ENCODE peak calls at places on chromosomes 6 and 20, in seven cellular contexts. N, R, B, J, W, V and I are unnamed samples.

GRCh38 chr6:113858605-113859348 is 1.6 kb downstream of the MARCKS start:
- ATAC-seq in W (peak; percentile 79), R (peak; percentile 91), V (peak; percentile 83), J (peak; percentile 83), N (peak; percentile 91), B (peak; percentile 90), I (peak; percentile 90)

GRCh38 chr6:133854167-133854632 is 34.7 kb upstream of the TCF21 start:
- ATAC-seq in V (no peak), R (no peak), N (peak; percentile 20), B (no peak), W (peak; percentile 81), J (no peak), I (no peak)

GRCh38 chr20:45037050-45037449 is 63.9 kb downstream of the KCNS1 start:
- ATAC-seq in N (no peak), J (no peak), B (peak; percentile 54), V (no peak), R (no peak), W (no peak), I (no peak)

GRCh38 chr6:156912431-156912830 is 135.3 kb downstream of the ARID1B start:
- ATAC-seq in V (peak; percentile 28), R (no peak), J (no peak), B (peak; percentile 77), N (no peak), W (peak; percentile 49), I (no peak)

GRCh38 chr6:111030008-111031006 is 48.5 kb downstream of the RPF2 start:
- ATAC-seq in N (peak; percentile 72), J (no peak), V (no peak), B (no peak), R (peak; percentile 49), W (peak; percentile 24), I (peak; percentile 61)

GRCh38 chr20:53028337-53029007 is 56.3 kb downstream of the TSHZ2 start:
- ATAC-seq in V (no peak), W (no peak), B (no peak), R (no peak), N (no peak), J (no peak), I (no peak)

GRCh38 chr20:62496525-62497218 is 20.9 kb upstream of the GATA5 start:
- ATAC-seq in J (peak; percentile 59), V (peak; percentile 62), N (peak; percentile 70), R (peak; percentile 56), W (peak; percentile 88), B (peak; percentile 80), I (no peak)

GRCh38 chr6:13553646-13554045 is 20.8 kb upstream of the SIRT5 start:
- ATAC-seq in V (no peak), J (peak; percentile 27), B (no peak), R (no peak), N (no peak), W (no peak), I (no peak)

GRCh38 chr20:3613821-3614440 is 49.3 kb downstream of the GFRA4 start:
- ATAC-seq in W (peak; percentile 38), R (no peak), J (no peak), N (no peak), V (no peak), B (no peak), I (no peak)

GRCh38 chr20:32908334-32909292 is 49.9 kb downstream of the EFCAB8 start:
- ATAC-seq in N (peak; percentile 5), W (no peak), R (no peak), V (no peak), B (no peak), J (no peak), I (no peak)

GRCh38 chr20:4667371-4667773 is 54.3 kb upstream of the PRND start:
- ATAC-seq in W (no peak), J (no peak), R (no peak), B (no peak), V (no peak), N (no peak), I (no peak)

GRCh38 chr6:132135409-132135808 is 184.2 kb upstream of the CCN2 start:
- ATAC-seq in V (no peak), N (no peak), R (no peak), W (no peak), J (no peak), B (no peak), I (no peak)

GRCh38 chr6:2630362-2630761 is 120.4 kb downstream of the MYLK4 start:
- ATAC-seq in V (no peak), B (no peak), W (no peak), R (peak; percentile 35), N (peak; percentile 47), J (peak; percentile 55), I (peak; percentile 6)

GRCh38 chr6:123062645-123063044 is 66.6 kb downstream of the CLVS2 start:
- ATAC-seq in J (no peak), R (no peak), V (no peak), B (no peak), N (no peak), W (peak; percentile 72), I (no peak)

GRCh38 chr20:20711413-20711812 is 1.0 kb downstream of the RALGAPA2 start:
- ATAC-seq in B (no peak), N (peak; percentile 7), V (peak; percentile 22), J (no peak), W (no peak), R (no peak), I (no peak)

GRCh38 chr6:70668499-70668812 is 773 bp downstream of the SMAP1 start:
- ATAC-seq in W (no peak), B (no peak), R (no peak), N (peak; percentile 77), J (no peak), V (no peak), I (no peak)

GRCh38 chr6:99189823-99190721 is 159.4 kb downstream of the FAXC start:
- ATAC-seq in B (no peak), W (no peak), V (peak; percentile 96), R (no peak), J (no peak), N (no peak), I (no peak)

GRCh38 chr6:165594584-165595333 is 68.3 kb downstream of the PDE10A start:
- ATAC-seq in N (no peak), B (no peak), W (no peak), R (no peak), J (no peak), V (no peak), I (no peak)

GRCh38 chr6:13354331-13355042 is 26.1 kb upstream of the TBC1D7 start:
- ATAC-seq in J (no peak), V (no peak), B (peak; percentile 70), N (no peak), R (peak; percentile 21), W (no peak), I (no peak)

GRCh38 chr6:136014454-136015421 is 163.2 kb downstream of the PDE7B start:
- ATAC-seq in J (no peak), W (no peak), R (no peak), N (no peak), V (no peak), B (no peak), I (no peak)

GRCh38 chr6:119347466-119348307 is 1.9 kb downstream of the MAN1A1 start:
- ATAC-seq in B (peak; percentile 33), R (no peak), W (no peak), N (peak; percentile 19), V (peak; percentile 54), J (no peak), I (no peak)

GRCh38 chr6:95572098-95572497 is 5.2 kb upstream of the MANEA start:
- ATAC-seq in J (no peak), B (peak; percentile 67), W (no peak), N (no peak), V (peak; percentile 9), R (no peak), I (no peak)

GRCh38 chr6:116385462-116385807 is 14.7 kb downstream of the DSE start:
- ATAC-seq in N (no peak), B (no peak), J (no peak), W (no peak), V (peak; percentile 35), R (no peak), I (peak; percentile 55)

GRCh38 chr6:132234356-132234755 is 166.9 kb downstream of the MOXD1 start:
- ATAC-seq in R (no peak), W (no peak), J (no peak), B (no peak), N (no peak), V (no peak), I (no peak)

GRCh38 chr6:14134211-14134910 is 16.8 kb downstream of the CD83 start:
- ATAC-seq in J (no peak), B (no peak), N (no peak), V (peak; percentile 6), W (no peak), R (no peak), I (no peak)

GRCh38 chr20:13392391-13392790 is 171.3 kb downstream of the ISM1 start:
- ATAC-seq in R (no peak), B (no peak), W (no peak), J (no peak), N (no peak), V (no peak), I (no peak)

GRCh38 chr6:39929733-39930461 is 4.4 kb downstream of the MOCS1 start:
- ATAC-seq in R (no peak), J (no peak), V (no peak), W (no peak), B (no peak), N (no peak), I (no peak)
- H3K4me1 ChIP-seq in R (no peaks in the 10 kb centered on the region), J (peaks cover 29% of the 10 kb centered on the region), V (no peaks in the 10 kb centered on the region), W (peaks cover 23% of the 10 kb centered on the region), B (peaks cover 8% of the 10 kb centered on the region), N (peaks cover 29% of the 10 kb centered on the region), I (peaks cover 32% of the 10 kb centered on the region)

GRCh38 chr6:41934278-41935189 is 7.1 kb downstream of the CCND3 start:
- ATAC-seq in W (no peak), J (no peak), R (peak; percentile 9), N (no peak), B (no peak), V (no peak), I (no peak)
- TF ChIP-seq POLR2AphosphoS5 in W (no peak), J (no peak), R (no peak), N (no peak), B (peak; percentile 20), V (no peak), I (no peak)

GRCh38 chr6:106102967-106103727 is 17.0 kb downstream of the PRDM1 start:
- ATAC-seq in R (peak; percentile 39), J (no peak), B (peak; percentile 3), W (no peak), N (no peak), V (no peak), I (no peak)

GRCh38 chr6:106103728-106104109 is 17.6 kb downstream of the PRDM1 start:
- ATAC-seq in W (no peak), B (peak; percentile 45), J (peak; percentile 59), N (no peak), V (peak; percentile 56), R (peak; percentile 84), I (no peak)

GRCh38 chr6:106102034-106102433 is 15.9 kb downstream of the PRDM1 start:
- ATAC-seq in R (no peak), W (no peak), B (no peak), V (peak; percentile 52), J (no peak), N (no peak), I (no peak)

GRCh38 chr6:106100755-106101154 is 14.6 kb downstream of the PRDM1 start:
- ATAC-seq in V (no peak), B (no peak), N (no peak), W (no peak), J (no peak), R (no peak), I (no peak)

GRCh38 chr6:106101466-106101865 is 15.3 kb downstream of the PRDM1 start:
- ATAC-seq in B (no peak), W (no peak), V (no peak), J (no peak), N (no peak), R (no peak), I (no peak)
- H3K4me1 ChIP-seq in B (peaks cover 18% of the 10 kb centered on the region), W (peaks cover 31% of the 10 kb centered on the region), V (peaks cover 51% of the 10 kb centered on the region), J (peaks cover 40% of the 10 kb centered on the region), N (peaks cover 6% of the 10 kb centered on the region), R (peaks cover 32% of the 10 kb centered on the region), I (peaks cover 21% of the 10 kb centered on the region)

GRCh38 chr20:57810511-57811372 is 100.9 kb upstream of the PMEPA1 start:
- ATAC-seq in J (peak; percentile 36), N (peak; percentile 67), W (peak; percentile 37), V (no peak), B (no peak), R (no peak), I (no peak)
- TF ChIP-seq POLR2AphosphoS5 in J (no peak), N (no peak), W (no peak), V (no peak), B (no peak), R (no peak), I (no peak)